ENCODE peak calls at places on chromosomes 12 and 14, in eight cellular contexts. I is suprapubic skin, C is ovary, V is lower lobe of right lung, K is pancreas, L is MM.1S, A is esophagus squamous epithelium, B is hepatocyte. Q is an unnamed sample.

GRCh38 chr12:43883748-43884147 is 47.9 kb downstream of the TMEM117 start:
- DNase-seq in C (no peak), K (no peak), A (no peak), I (no peak), L (no peak), B (no peak), V (no peak), Q (no peak)

GRCh38 chr14:50599700-50600444 is 39.9 kb downstream of the ATL1 start:
- DNase-seq in B (peak), V (no peak), K (no peak), I (no peak), C (no peak), L (peak), A (no peak), Q (no peak)

GRCh38 chr12:55694188-55694515 is 13.6 kb downstream of the ITGA7 start:
- DNase-seq in C (no peak), L (no peak), K (no peak), V (no peak), A (no peak), B (no peak), I (peak), Q (no peak)

GRCh38 chr14:39218171-39218769 is 15.4 kb upstream of the MIA2 start:
- DNase-seq in V (no peak), B (peak), K (no peak), L (no peak), C (no peak), A (no peak), I (no peak), Q (no peak)

GRCh38 chr12:113724703-113725556 is 241.2 kb downstream of the RBM19 start:
- DNase-seq in A (no peak), I (no peak), B (no peak), L (no peak), C (no peak), V (no peak), K (no peak), Q (no peak)

GRCh38 chr12:109621271-109621671 is 47.7 kb downstream of the MVK start:
- DNase-seq in K (no peak), I (no peak), C (no peak), V (no peak), A (no peak), L (no peak), B (no peak), Q (no peak)

GRCh38 chr14:64410084-64410774 is 22.1 kb downstream of the MTHFD1 start:
- DNase-seq in B (no peak), I (no peak), L (no peak), A (no peak), C (no peak), K (no peak), V (no peak), Q (no peak)

GRCh38 chr12:27861428-27862167 is 81.6 kb upstream of the MANSC4 start:
- DNase-seq in B (no peak), C (peak), V (no peak), A (peak), I (no peak), L (peak), K (no peak), Q (no peak)

GRCh38 chr12:1099158-1099557 is 108.1 kb downstream of the ERC1 start:
- DNase-seq in K (no peak), I (no peak), B (peak), V (no peak), A (no peak), C (no peak), L (peak), Q (no peak)

GRCh38 chr14:23025181-23025788 is 9.4 kb downstream of the PSMB5 start:
- DNase-seq in B (no peak), K (no peak), C (no peak), A (no peak), V (no peak), L (no peak), I (no peak), Q (no peak)

GRCh38 chr14:39467889-39468524 is 35.8 kb upstream of the FBXO33 start:
- DNase-seq in C (no peak), A (no peak), K (no peak), B (peak), V (no peak), L (peak), I (no peak), Q (no peak)

GRCh38 chr14:103697601-103698379 is 17.5 kb downstream of the XRCC3 start:
- DNase-seq in V (peak), I (peak), B (no peak), K (peak), A (no peak), C (no peak), L (no peak), Q (no peak)

GRCh38 chr12:50715174-50715573 is 48.7 kb upstream of the ATF1 start:
- DNase-seq in V (no peak), B (no peak), K (no peak), A (no peak), L (no peak), C (no peak), I (no peak), Q (no peak)

GRCh38 chr12:132204064-132204821 is 60.0 kb downstream of the NOC4L start:
- DNase-seq in C (no peak), L (no peak), I (no peak), V (no peak), K (no peak), B (no peak), A (no peak), Q (no peak)

GRCh38 chr14:23646648-23647549 is 10.7 kb downstream of the DHRS2 start:
- DNase-seq in B (no peak), V (no peak), L (no peak), K (no peak), A (no peak), C (no peak), I (no peak), Q (no peak)

GRCh38 chr12:123131879-123132402 is 18.9 kb downstream of the PITPNM2 start:
- DNase-seq in L (peak), I (no peak), C (no peak), B (no peak), A (no peak), V (peak), K (no peak), Q (no peak)

GRCh38 chr12:3646561-3647241 is 106.2 kb downstream of the CRACR2A start:
- DNase-seq in L (no peak), C (no peak), A (no peak), V (no peak), K (no peak), I (no peak), B (no peak), Q (no peak)

GRCh38 chr12:32906407-32907165 is 10.0 kb upstream of the PKP2 start:
- DNase-seq in V (no peak), I (no peak), K (no peak), L (peak), C (no peak), A (no peak), B (peak), Q (no peak)

GRCh38 chr12:96514328-96514727 is 25.0 kb downstream of the CFAP54 start:
- DNase-seq in C (no peak), B (no peak), A (no peak), K (no peak), V (no peak), L (no peak), I (no peak), Q (no peak)

GRCh38 chr12:65609359-65609771 is 214.9 kb upstream of the HMGA2 start:
- DNase-seq in B (no peak), I (no peak), L (no peak), V (no peak), K (no peak), A (no peak), C (no peak), Q (no peak)

GRCh38 chr14:44945264-44945663 is 16.5 kb downstream of the KLHL28 start:
- DNase-seq in V (no peak), A (no peak), I (no peak), B (no peak), K (no peak), L (no peak), C (no peak), Q (no peak)

GRCh38 chr12:64181504-64182291 is 40.4 kb downstream of the KICS2 start:
- DNase-seq in C (peak), I (no peak), K (no peak), B (peak), A (no peak), L (no peak), V (no peak), Q (peak)

GRCh38 chr14:54782803-54783659 is 119.6 kb downstream of the GCH1 start:
- DNase-seq in I (no peak), V (peak), A (no peak), L (peak), C (no peak), K (no peak), B (no peak), Q (no peak)

GRCh38 chr12:94304012-94304411 is 155.6 kb downstream of the PLXNC1 start:
- DNase-seq in I (no peak), C (no peak), A (no peak), B (no peak), K (no peak), V (no peak), L (no peak), Q (no peak)

GRCh38 chr12:121823101-121823726 is 19.4 kb downstream of the SETD1B start:
- DNase-seq in I (no peak), L (no peak), B (no peak), V (no peak), C (no peak), A (no peak), K (peak), Q (no peak)
- TF ChIP-seq CTCF in I (no peak), L (no peak), B (peak), V (no peak), C (no peak), A (no peak), K (no peak), Q (no peak)

GRCh38 chr12:6169107-6169440 is 31.1 kb upstream of the CD9 start:
- DNase-seq in L (no peak), C (no peak), A (no peak), I (no peak), K (no peak), B (no peak), V (no peak), Q (no peak)

GRCh38 chr12:6166808-6167207 is 33.4 kb upstream of the CD9 start:
- DNase-seq in K (no peak), C (no peak), V (no peak), I (no peak), A (no peak), B (no peak), L (no peak), Q (no peak)

GRCh38 chr12:6172086-6172485 is 28.1 kb upstream of the CD9 start:
- DNase-seq in I (no peak), V (no peak), B (no peak), C (no peak), K (no peak), L (no peak), A (no peak), Q (no peak)

GRCh38 chr12:6167327-6168280 is 32.6 kb upstream of the CD9 start:
- DNase-seq in V (peak), A (no peak), B (peak), K (no peak), C (no peak), L (peak), I (peak), Q (no peak)

GRCh38 chr12:6171409-6172015 is 28.7 kb upstream of the CD9 start:
- DNase-seq in L (no peak), V (peak), K (no peak), A (no peak), I (no peak), B (no peak), C (no peak), Q (no peak)
- H3K27ac ChIP-seq in L (no peak), V (peak), K (no peak), A (no peak), I (no peak), B (no peak), C (no peak), Q (no peak)

DNA sequence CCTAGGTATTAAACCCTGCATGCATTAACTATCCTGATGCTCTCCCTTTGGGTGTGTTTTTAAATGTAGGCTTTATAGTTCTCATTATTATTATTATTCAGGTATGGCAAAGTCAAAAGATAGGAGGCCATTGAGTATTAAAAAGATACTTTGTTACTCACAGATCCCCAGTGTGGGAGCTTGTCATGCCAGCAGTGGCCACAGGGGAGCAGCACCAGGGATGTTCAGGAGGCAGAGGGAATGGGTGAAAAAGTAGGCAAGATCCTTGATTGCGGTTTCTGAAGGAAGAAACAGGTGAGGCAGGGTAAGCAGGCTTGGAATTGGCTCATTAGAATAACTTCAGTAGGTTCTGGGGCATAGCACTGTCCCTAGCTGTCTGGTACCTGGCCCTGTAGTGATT is 382.2 kb downstream of the MED13L start:
- DNase-seq in C (no peak), A (no peak), L (no peak), B (no peak), I (no peak), V (no peak), K (no peak), Q (no peak)
- TF ChIP-seq CTCF in C (no peak), A (peak), L (peak), B (no peak), I (no peak), V (no peak), K (no peak), Q (no peak)

DNA sequence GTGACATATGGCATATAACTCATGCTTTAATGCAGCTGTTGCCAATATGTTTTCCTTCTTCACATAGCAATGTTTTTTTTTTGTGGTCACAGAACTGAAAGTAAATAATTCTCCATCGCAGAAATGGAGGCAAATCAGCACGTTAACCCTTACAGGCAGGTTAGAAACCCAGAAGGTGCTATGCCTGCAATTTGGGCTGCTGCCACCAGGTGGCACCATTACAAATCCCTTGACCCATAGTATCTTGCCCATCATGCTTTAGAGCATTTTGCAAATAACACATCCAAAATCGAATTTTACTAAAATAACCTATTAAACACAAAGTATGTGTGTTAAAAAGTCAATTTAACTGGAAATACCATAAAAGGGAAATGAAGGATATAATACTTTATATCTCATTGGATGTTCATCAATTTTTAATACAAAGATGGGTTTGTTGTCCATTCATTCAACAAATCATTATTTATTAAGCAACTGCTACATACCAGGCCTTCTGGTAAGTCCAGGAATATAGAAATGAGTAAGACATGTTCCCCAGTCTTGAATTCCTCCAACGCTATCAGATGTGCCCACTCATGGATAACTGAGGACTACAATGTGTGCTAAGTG is 340.1 kb downstream of the GLT1D1 start:
- DNase-seq in C (no peak), B (no peak), L (peak), V (no peak), A (no peak), I (no peak), K (no peak), Q (peak)
- H3K27ac ChIP-seq in C (no peak), B (no peak), L (no peak), V (no peak), A (no peak), I (no peak), K (no peak), Q (no peak)

GRCh38 chr14:68708343-68708742 is 84.5 kb downstream of the ZFP36L1 start:
- DNase-seq in L (no peak), K (no peak), C (no peak), A (no peak), I (no peak), B (no peak), V (no peak), Q (no peak)

GRCh38 chr14:68711551-68712437 is 81.1 kb downstream of the ZFP36L1 start:
- DNase-seq in L (no peak), B (no peak), K (no peak), I (peak), V (no peak), C (no peak), A (no peak), Q (no peak)

GRCh38 chr14:68712703-68713370 is 80.0 kb downstream of the ZFP36L1 start:
- DNase-seq in K (no peak), A (no peak), I (no peak), B (no peak), C (no peak), L (no peak), V (no peak), Q (no peak)

GRCh38 chr14:68709007-68709406 is 83.9 kb downstream of the ZFP36L1 start:
- DNase-seq in B (no peak), L (no peak), C (no peak), I (no peak), V (no peak), A (no peak), K (no peak), Q (no peak)

DNA sequence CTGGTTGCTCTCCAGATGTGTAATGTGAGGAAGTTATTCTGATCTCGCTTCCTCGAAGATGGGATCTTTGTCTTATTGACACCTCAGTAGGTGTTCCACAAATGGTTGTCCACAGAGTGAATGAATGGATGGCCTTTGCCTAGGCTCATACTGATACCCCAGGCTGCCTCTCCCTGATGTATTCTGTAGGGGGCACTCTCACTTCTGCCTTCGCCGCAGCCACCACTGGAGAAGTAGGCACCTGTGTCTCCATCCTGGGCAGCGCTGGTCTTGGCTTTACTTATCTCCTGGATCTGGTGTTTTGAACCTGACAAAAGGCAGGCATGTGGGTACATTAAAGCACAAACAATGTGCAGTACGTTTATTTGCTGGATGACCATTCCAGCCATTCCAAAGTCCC is 82.1 kb downstream of the ZFP36L1 start:
- DNase-seq in B (no peak), A (no peak), C (no peak), I (no peak), V (no peak), K (no peak), L (no peak), Q (no peak)
- TF ChIP-seq CTCF in B (no peak), A (no peak), C (no peak), I (no peak), V (no peak), K (no peak), L (no peak), Q (no peak)

GRCh38 chr12:52036587-52037171 is 14.6 kb upstream of the NR4A1 start:
- DNase-seq in L (peak), B (peak), C (peak), I (peak), K (peak), A (no peak), V (peak), Q (no peak)
- H3K27ac ChIP-seq in L (peak), B (peak), C (peak), I (peak), K (peak), A (peak), V (peak), Q (peak)

DNA sequence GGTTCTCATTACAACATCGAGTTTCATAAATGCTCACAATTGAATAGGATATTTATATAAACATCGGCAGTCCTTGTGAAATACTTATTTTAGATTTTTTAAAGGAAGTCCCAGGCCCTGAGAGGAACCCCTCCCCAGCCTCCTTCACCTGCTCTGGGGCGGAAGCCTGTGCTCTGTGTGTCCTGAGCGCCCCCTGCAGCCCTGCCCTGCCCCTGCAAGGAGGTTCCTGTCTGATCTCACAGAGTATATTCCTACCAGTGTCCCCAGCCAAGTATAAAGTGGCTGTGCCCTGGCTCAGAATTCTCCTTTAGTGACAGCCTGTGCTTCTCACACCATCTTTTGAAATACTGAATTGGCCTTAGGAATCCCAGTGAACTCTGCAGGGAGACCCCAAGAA is 659.5 kb downstream of the TMEM121 start:
- DNase-seq in K (no peak), B (no peak), V (no peak), I (no peak), C (no peak), A (no peak), L (no peak), Q (no peak)
- TF ChIP-seq CTCF in K (no peak), B (no peak), V (peak), I (no peak), C (no peak), A (no peak), L (no peak), Q (no peak)

DNA sequence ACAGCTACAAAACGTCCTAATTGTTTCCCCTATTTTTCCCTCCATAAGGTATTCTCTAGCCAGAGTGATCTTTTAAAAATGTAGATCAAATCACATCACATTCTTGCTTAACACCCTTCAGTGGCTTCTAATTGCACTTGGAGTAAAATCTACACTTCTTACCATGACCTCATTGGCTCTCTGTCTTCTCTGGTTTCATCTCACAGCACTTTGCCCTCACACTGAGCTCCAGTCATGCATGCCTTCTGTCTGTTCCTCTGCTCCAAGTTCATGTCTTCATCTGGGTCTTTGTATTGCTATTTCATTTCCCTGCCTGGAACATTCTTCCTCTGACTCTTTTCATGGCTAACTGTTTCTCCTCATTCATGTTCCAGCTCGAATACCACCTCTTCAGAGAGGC is 220.4 kb upstream of the GARIN6 start:
- DNase-seq in A (no peak), I (no peak), B (no peak), V (no peak), L (no peak), K (no peak), C (no peak), Q (no peak)
- H3K27ac ChIP-seq in A (no peak), I (no peak), B (no peak), V (no peak), L (no peak), K (no peak), C (no peak), Q (no peak)

DNA sequence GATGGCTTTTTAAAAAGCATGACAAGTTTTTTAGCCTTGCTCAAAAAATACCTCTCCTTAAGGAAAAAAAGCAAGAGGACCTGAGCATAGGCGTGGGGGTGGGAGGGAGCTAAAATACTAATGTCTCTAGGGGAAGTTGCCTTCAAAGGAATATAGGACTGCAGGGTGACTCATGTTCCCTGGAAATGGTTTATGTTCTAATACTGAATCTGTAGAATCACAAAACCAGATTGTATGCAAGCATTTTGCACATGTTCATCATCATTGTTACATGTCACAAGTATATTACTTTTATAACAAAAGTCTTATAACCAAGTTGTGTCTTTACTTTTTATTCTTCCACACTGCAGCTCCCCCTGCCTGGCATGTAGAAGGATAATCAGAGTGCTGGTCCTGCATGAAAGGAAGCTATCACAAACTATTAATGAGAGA is 36.6 kb downstream of the GPR135 start:
- DNase-seq in V (no peak), L (no peak), I (no peak), B (no peak), A (no peak), K (no peak), C (no peak), Q (no peak)
- TF ChIP-seq CTCF in V (no peak), L (no peak), I (no peak), B (peak), A (peak), K (no peak), C (peak), Q (no peak)